ENCODE peak calls at places on chromosomes 6 and 20, in eight cellular contexts. One of them, this sample, is unnamed.

GRCh38 chr20:58103961-58104360 is 124.5 kb downstream of the ANKRD60 start:
- DNase-seq in PC-3: no peak
- DNase-seq in GM18507: no peak
- DNase-seq in mesothelial cell of epicardium: no peak
- DNase-seq in amniotic stem cell: no peak
- DNase-seq in ELR: no peak
- DNase-seq in right lobe of liver: no peak
- DNase-seq in GM20000: no peak
- DNase-seq in this sample: no peak

GRCh38 chr6:13112921-13113320 is 215.4 kb downstream of the TBC1D7 start:
- DNase-seq in right lobe of liver: no peak
- DNase-seq in GM20000: no peak
- DNase-seq in GM18507: no peak
- DNase-seq in mesothelial cell of epicardium: no peak
- DNase-seq in amniotic stem cell: no peak
- DNase-seq in ELR: no peak
- DNase-seq in PC-3: no peak
- DNase-seq in this sample: no peak

GRCh38 chr6:8006208-8006607 is 58.0 kb downstream of the BLOC1S5 start:
- DNase-seq in mesothelial cell of epicardium: no peak
- DNase-seq in GM20000: peak; percentile 42
- DNase-seq in right lobe of liver: no peak
- DNase-seq in PC-3: peak; percentile 55
- DNase-seq in GM18507: peak; percentile 7
- DNase-seq in amniotic stem cell: no peak
- DNase-seq in ELR: peak; percentile 57
- DNase-seq in this sample: peak; percentile 48

GRCh38 chr6:113414511-113414910 is 442.6 kb upstream of the MARCKS start:
- DNase-seq in ELR: peak; percentile 92
- DNase-seq in GM20000: no peak
- DNase-seq in mesothelial cell of epicardium: no peak
- DNase-seq in right lobe of liver: peak; percentile 37
- DNase-seq in GM18507: no peak
- DNase-seq in PC-3: peak; percentile 82
- DNase-seq in amniotic stem cell: peak; percentile 82
- DNase-seq in this sample: peak; percentile 4

GRCh38 chr20:9557411-9557810 is 43.0 kb downstream of the LAMP5 start:
- DNase-seq in ELR: no peak
- DNase-seq in GM20000: no peak
- DNase-seq in mesothelial cell of epicardium: no peak
- DNase-seq in GM18507: no peak
- DNase-seq in amniotic stem cell: no peak
- DNase-seq in right lobe of liver: no peak
- DNase-seq in PC-3: no peak
- DNase-seq in this sample: no peak

GRCh38 chr20:38127920-38128528 is 37.0 kb downstream of the TGM2 start:
- DNase-seq in GM20000: no peak
- DNase-seq in amniotic stem cell: no peak
- DNase-seq in PC-3: no peak
- DNase-seq in ELR: no peak
- DNase-seq in GM18507: no peak
- DNase-seq in mesothelial cell of epicardium: no peak
- DNase-seq in right lobe of liver: no peak
- DNase-seq in this sample: no peak

GRCh38 chr20:57094171-57094891 is 172.1 kb downstream of the BMP7 start:
- DNase-seq in GM18507: no peak
- DNase-seq in ELR: no peak
- DNase-seq in mesothelial cell of epicardium: no peak
- DNase-seq in GM20000: no peak
- DNase-seq in PC-3: no peak
- DNase-seq in amniotic stem cell: no peak
- DNase-seq in right lobe of liver: no peak
- DNase-seq in this sample: no peak

GRCh38 chr6:104855507-104855906 is 4.2 kb downstream of the HACE1 start:
- DNase-seq in right lobe of liver: no peak
- DNase-seq in GM18507: no peak
- DNase-seq in PC-3: peak; percentile 13
- DNase-seq in amniotic stem cell: peak; percentile 36
- DNase-seq in mesothelial cell of epicardium: no peak
- DNase-seq in ELR: peak; percentile 59
- DNase-seq in GM20000: no peak
- DNase-seq in this sample: no peak

GRCh38 chr6:33935439-33936080 is 131.8 kb upstream of the MLN start:
- DNase-seq in right lobe of liver: no peak
- DNase-seq in mesothelial cell of epicardium: no peak
- DNase-seq in PC-3: no peak
- DNase-seq in GM18507: no peak
- DNase-seq in amniotic stem cell: no peak
- DNase-seq in ELR: no peak
- DNase-seq in GM20000: no peak
- DNase-seq in this sample: no peak

GRCh38 chr6:47724300-47724699 is 25.9 kb downstream of the ADGRF4 start:
- DNase-seq in GM18507: no peak
- DNase-seq in mesothelial cell of epicardium: no peak
- DNase-seq in PC-3: peak; percentile 75
- DNase-seq in amniotic stem cell: no peak
- DNase-seq in ELR: peak; percentile 55
- DNase-seq in GM20000: no peak
- DNase-seq in right lobe of liver: no peak
- DNase-seq in this sample: no peak

GRCh38 chr6:56849876-56850275 is 105.0 kb upstream of the BEND6 start:
- DNase-seq in PC-3: no peak
- DNase-seq in right lobe of liver: no peak
- DNase-seq in GM18507: no peak
- DNase-seq in mesothelial cell of epicardium: no peak
- DNase-seq in GM20000: no peak
- DNase-seq in amniotic stem cell: peak; percentile 38
- DNase-seq in ELR: peak; percentile 93
- DNase-seq in this sample: no peak

GRCh38 chr20:10731190-10731955 is 57.6 kb upstream of the JAG1 start:
- DNase-seq in GM18507: no peak
- DNase-seq in right lobe of liver: no peak
- DNase-seq in ELR: peak; percentile 31
- DNase-seq in PC-3: peak; percentile 79
- DNase-seq in GM20000: no peak
- DNase-seq in mesothelial cell of epicardium: no peak
- DNase-seq in amniotic stem cell: no peak
- DNase-seq in this sample: no peak

GRCh38 chr20:42701948-42702347 is 487.8 kb downstream of the PTPRT start:
- DNase-seq in right lobe of liver: no peak
- DNase-seq in amniotic stem cell: no peak
- DNase-seq in ELR: no peak
- DNase-seq in GM18507: no peak
- DNase-seq in PC-3: no peak
- DNase-seq in GM20000: no peak
- DNase-seq in mesothelial cell of epicardium: no peak
- DNase-seq in this sample: no peak

GRCh38 chr6:161422710-161423109 is 148.8 kb upstream of the AGPAT4 start:
- DNase-seq in mesothelial cell of epicardium: no peak
- DNase-seq in amniotic stem cell: no peak
- DNase-seq in ELR: peak; percentile 67
- DNase-seq in GM18507: no peak
- DNase-seq in PC-3: peak; percentile 64
- DNase-seq in right lobe of liver: no peak
- DNase-seq in GM20000: no peak
- DNase-seq in this sample: no peak